ENCODE peak calls at places on chromosomes 4 and X, in ten cellular contexts. B is breast epithelium, N is suprapubic skin, P is sigmoid colon, K is Panc1, Z is HCT116, H is GM23338, A is SK-N-SH, R is stomach, L is transverse colon. S is an unnamed sample.

GRCh38 chr4:183797445-183798248 is 107.5 kb upstream of the STOX2 start:
- DNase-seq in N (no peak), P (no peak), H (peak), A (peak), Z (no peak), L (peak), K (no peak), B (no peak), R (peak), S (no peak)

GRCh38 chr4:84499065-84499982 is at the start of gene NKX6-1:
- DNase-seq in B (peak), L (peak), N (no peak), R (peak), H (peak), P (no peak), A (peak), Z (peak), K (peak), S (no peak)

GRCh38 chr4:70903282-70903603 is 1.1 kb downstream of the MOB1B start:
- DNase-seq in H (no peak), B (no peak), L (no peak), P (no peak), A (peak), K (no peak), R (no peak), N (no peak), Z (no peak), S (no peak)

GRCh38 chr4:48898733-48899431 is 7.7 kb downstream of the OCIAD2 start:
- DNase-seq in N (no peak), K (no peak), B (no peak), Z (no peak), P (no peak), L (no peak), H (no peak), R (no peak), A (no peak), S (no peak)

GRCh38 chr4:10442976-10443375 is 14.2 kb downstream of the ZNF518B start:
- DNase-seq in Z (no peak), K (no peak), P (no peak), L (no peak), N (no peak), H (no peak), R (no peak), B (no peak), A (no peak), S (no peak)

GRCh38 chrX:41561045-41561444 is 113.9 kb downstream of the NYX start:
- DNase-seq in N (no peak), P (no peak), A (no peak), L (no peak), K (peak), R (no peak), Z (no peak), B (no peak), H (no peak), S (peak)

GRCh38 chr4:130110760-130111159 is 1014.8 kb downstream of the C4orf33 start:
- DNase-seq in L (no peak), N (no peak), B (no peak), K (no peak), P (no peak), Z (no peak), A (no peak), H (peak), R (no peak), S (no peak)

GRCh38 chr4:27366424-27366823 is 505.8 kb downstream of the STIM2 start:
- DNase-seq in L (no peak), P (no peak), B (no peak), K (no peak), N (no peak), A (no peak), R (no peak), H (no peak), Z (no peak), S (no peak)

GRCh38 chr4:133621628-133622027 is 472.5 kb downstream of the PCDH10 start:
- DNase-seq in L (no peak), A (no peak), P (no peak), Z (no peak), B (no peak), N (no peak), R (no peak), K (no peak), H (no peak), S (no peak)

GRCh38 chrX:40855411-40855810 is 120.1 kb upstream of the MED14 start:
- DNase-seq in A (no peak), B (no peak), Z (no peak), N (no peak), R (no peak), K (no peak), L (no peak), P (no peak), H (no peak), S (no peak)

GRCh38 chr4:186067757-186068385 is 1.1 kb upstream of the TLR3 start:
- DNase-seq in P (peak), B (peak), K (peak), N (no peak), R (peak), A (peak), L (peak), Z (peak), H (peak), S (no peak)

GRCh38 chr4:158809611-158810486 is 41.0 kb downstream of the FNIP2 start:
- DNase-seq in B (no peak), K (peak), R (no peak), A (no peak), P (no peak), L (peak), Z (peak), H (no peak), N (no peak), S (no peak)

GRCh38 chr4:139554726-139555072 is 1.3 kb downstream of the SETD7 start:
- DNase-seq in R (no peak), N (no peak), B (no peak), Z (no peak), L (no peak), K (no peak), P (no peak), H (no peak), A (no peak), S (no peak)

GRCh38 chr4:115053313-115053712 is 60.1 kb downstream of the NDST4 start:
- DNase-seq in H (no peak), P (no peak), L (no peak), B (no peak), R (no peak), N (no peak), K (no peak), A (no peak), Z (no peak), S (no peak)

GRCh38 chr4:145954924-145955339 is 16.3 kb upstream of the ZNF827 start:
- DNase-seq in K (peak), A (no peak), Z (peak), B (no peak), P (no peak), L (no peak), N (no peak), R (no peak), H (no peak), S (no peak)

GRCh38 chrX:43962636-43963035 is 10.6 kb downstream of the NDP start:
- DNase-seq in A (no peak), P (no peak), N (no peak), L (no peak), Z (no peak), H (no peak), K (no peak), B (no peak), R (no peak), S (no peak)

GRCh38 chr4:61397174-61397573 is 197.0 kb downstream of the ADGRL3 start:
- DNase-seq in P (no peak), L (no peak), R (no peak), B (no peak), N (no peak), Z (no peak), H (no peak), K (no peak), A (no peak), S (no peak)
- TF ChIP-seq POLR2AphosphoS5 in P (no peak), L (no peak), R (no peak), B (no peak), N (no peak), Z (no peak), H (no peak), K (no peak), A (no peak), S (no peak)

GRCh38 chrX:2735270-2735669 is 16.6 kb upstream of the XG start:
- DNase-seq in L (no peak), N (no peak), R (no peak), Z (no peak), B (no peak), A (no peak), P (no peak), H (no peak), K (no peak), S (no peak)
- TF ChIP-seq POLR2AphosphoS5 in L (no peak), N (no peak), R (no peak), Z (no peak), B (no peak), A (no peak), P (no peak), H (no peak), K (no peak), S (no peak)

GRCh38 chr4:56511098-56511497 is 5.5 kb downstream of the ARL9 start:
- DNase-seq in K (no peak), A (no peak), N (no peak), L (peak), R (no peak), P (peak), B (no peak), H (no peak), Z (no peak), S (no peak)

GRCh38 chr4:56505269-56506109 is at the start of gene ARL9:
- DNase-seq in N (peak), H (peak), A (peak), Z (no peak), R (peak), L (peak), P (peak), K (no peak), B (no peak), S (peak)

GRCh38 chr4:56512166-56512565 is 6.6 kb downstream of the ARL9 start:
- DNase-seq in A (no peak), B (no peak), Z (no peak), P (no peak), H (no peak), K (no peak), R (no peak), L (no peak), N (no peak), S (no peak)

DNA sequence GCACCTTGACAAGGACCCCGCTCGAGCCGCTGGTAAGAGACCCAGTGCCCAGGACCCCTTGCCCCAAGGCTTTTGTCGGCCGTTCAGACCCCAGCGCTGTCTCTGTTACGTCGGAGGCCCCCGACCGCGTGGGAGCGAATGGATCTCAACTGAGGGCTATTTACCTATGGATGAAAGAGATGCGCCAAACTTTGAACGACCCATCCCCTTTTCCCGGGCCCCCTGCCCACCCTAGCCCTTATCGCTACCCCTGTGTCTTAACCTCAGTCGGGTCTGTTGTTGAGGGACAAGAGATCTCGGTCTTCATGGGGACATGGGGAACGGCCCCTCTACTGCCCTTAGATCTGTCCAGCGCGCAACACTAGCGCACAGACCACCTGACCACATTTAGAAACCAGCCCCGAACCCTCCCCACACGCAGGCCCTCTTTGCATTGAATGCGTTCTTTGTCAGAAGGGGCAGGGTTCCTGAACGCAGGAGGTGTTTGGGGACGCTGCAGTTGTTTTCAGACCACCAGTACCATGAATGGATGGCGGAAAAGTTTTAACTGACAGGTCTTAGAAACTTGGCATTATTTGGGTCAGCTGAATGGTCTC is 617 bp downstream of the ARL9 start:
- DNase-seq in P (no peak), K (no peak), L (no peak), R (no peak), N (no peak), H (peak), A (peak), Z (no peak), B (no peak), S (no peak)
- TF ChIP-seq POLR2AphosphoS5 in P (no peak), K (no peak), L (no peak), R (no peak), N (no peak), H (no peak), A (no peak), Z (peak), B (no peak), S (no peak)

DNA sequence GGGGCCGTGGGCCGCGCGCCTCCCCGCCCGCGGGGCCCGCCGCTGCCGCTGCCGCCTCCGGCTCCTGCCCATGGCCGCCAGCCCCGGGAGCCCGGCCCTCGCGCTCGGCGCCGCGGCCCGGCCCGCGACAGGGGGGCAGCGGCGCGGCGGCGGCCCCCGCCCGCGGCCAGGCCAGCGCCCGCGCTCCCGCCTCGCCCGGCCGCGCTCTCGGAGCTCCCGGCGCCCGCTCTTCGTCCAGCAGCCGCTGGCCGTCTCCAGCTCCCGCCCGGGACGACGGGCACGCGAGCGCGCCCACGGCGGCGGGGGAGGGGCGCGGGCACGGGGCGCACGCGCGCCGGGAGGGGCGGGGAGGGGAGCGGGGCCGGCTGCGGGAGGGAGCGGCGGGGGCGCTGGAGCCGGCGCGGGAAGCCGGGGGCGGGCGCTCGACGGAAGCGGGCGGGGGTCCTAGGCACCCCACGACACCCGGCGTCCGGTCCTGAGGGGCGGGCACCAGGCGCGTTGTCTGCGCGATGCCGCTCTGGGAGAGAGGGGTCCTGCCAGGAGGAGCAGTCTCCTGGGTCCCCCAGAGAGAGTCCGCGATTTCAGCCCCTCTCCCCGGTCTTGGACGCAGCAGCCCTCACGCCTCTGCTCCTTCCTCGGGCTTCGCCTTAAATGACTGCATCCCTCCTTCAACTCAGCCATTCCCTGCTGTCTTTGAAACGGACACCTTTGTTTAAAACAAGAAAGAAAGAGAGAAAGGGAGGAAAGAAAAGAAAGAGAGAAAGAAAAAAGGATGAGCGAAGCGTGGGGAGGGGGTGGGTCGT is 489 bp upstream of the PDZD4 start:
- DNase-seq in L (no peak), H (no peak), B (no peak), K (no peak), P (no peak), Z (no peak), A (peak), N (no peak), R (no peak), S (no peak)
- TF ChIP-seq POLR2AphosphoS5 in L (no peak), H (no peak), B (no peak), K (no peak), P (no peak), Z (no peak), A (no peak), N (no peak), R (no peak), S (no peak)

GRCh38 chr4:92455956-92456355 is 152.2 kb downstream of the GRID2 start:
- DNase-seq in H (no peak), R (no peak), Z (no peak), A (no peak), N (no peak), L (no peak), B (no peak), K (no peak), P (no peak), S (no peak)

GRCh38 chr4:92450694-92451093 is 146.9 kb downstream of the GRID2 start:
- DNase-seq in A (no peak), R (no peak), Z (no peak), L (no peak), P (no peak), H (no peak), N (no peak), K (no peak), B (no peak), S (no peak)

GRCh38 chr4:92451792-92452191 is 148.0 kb downstream of the GRID2 start:
- DNase-seq in H (no peak), R (no peak), N (no peak), Z (no peak), P (no peak), B (no peak), L (no peak), K (no peak), A (no peak), S (no peak)

GRCh38 chr4:92455329-92455839 is 151.6 kb downstream of the GRID2 start:
- DNase-seq in B (no peak), H (peak), Z (no peak), A (no peak), P (no peak), R (no peak), K (no peak), N (no peak), L (no peak), S (no peak)
- TF ChIP-seq POLR2AphosphoS5 in B (no peak), H (no peak), Z (no peak), A (no peak), P (no peak), R (no peak), K (no peak), N (no peak), L (no peak), S (no peak)

GRCh38 chrX:9626379-9626778 is 139.3 kb downstream of the GPR143 start:
- DNase-seq in K (no peak), B (no peak), R (no peak), P (no peak), Z (no peak), N (no peak), L (no peak), H (no peak), A (no peak), S (no peak)

GRCh38 chrX:9627827-9628406 is 137.7 kb downstream of the GPR143 start:
- DNase-seq in K (no peak), A (no peak), L (no peak), H (no peak), P (no peak), N (no peak), Z (no peak), R (no peak), B (no peak), S (no peak)

GRCh38 chrX:9619581-9619980 is 146.1 kb downstream of the GPR143 start:
- DNase-seq in L (no peak), N (no peak), H (peak), A (no peak), R (no peak), B (no peak), P (no peak), K (no peak), Z (no peak), S (no peak)

GRCh38 chrX:9622128-9622527 is 143.5 kb downstream of the GPR143 start:
- DNase-seq in B (no peak), Z (no peak), R (no peak), H (no peak), L (no peak), K (no peak), P (no peak), A (no peak), N (no peak), S (no peak)
- TF ChIP-seq POLR2AphosphoS5 in B (no peak), Z (no peak), R (no peak), H (no peak), L (no peak), K (no peak), P (no peak), A (no peak), N (no peak), S (no peak)

GRCh38 chr4:77619408-77619807 is 13.8 kb downstream of the CXCL13 start:
- DNase-seq in Z (no peak), N (no peak), H (no peak), B (no peak), A (no peak), R (peak), L (no peak), K (no peak), P (no peak), S (no peak)

GRCh38 chr4:77615153-77615552 is 9.5 kb downstream of the CXCL13 start:
- DNase-seq in Z (no peak), P (no peak), A (no peak), N (no peak), K (no peak), R (no peak), L (no peak), H (no peak), B (no peak), S (no peak)

GRCh38 chr4:77617203-77617602 is 11.6 kb downstream of the CXCL13 start:
- DNase-seq in A (no peak), K (no peak), Z (no peak), R (no peak), N (no peak), P (no peak), H (no peak), B (no peak), L (no peak), S (no peak)

GRCh38 chr4:77621254-77621653 is 15.6 kb downstream of the CXCL13 start:
- DNase-seq in B (no peak), L (no peak), K (no peak), N (no peak), R (no peak), Z (no peak), P (no peak), H (no peak), A (no peak), S (no peak)

GRCh38 chr4:77618383-77619241 is 13.0 kb downstream of the CXCL13 start:
- DNase-seq in R (peak), H (peak), N (peak), L (peak), Z (peak), B (peak), K (peak), A (peak), P (peak), S (peak)
- TF ChIP-seq POLR2AphosphoS5 in R (peak), H (no peak), N (no peak), L (no peak), Z (no peak), B (no peak), K (no peak), A (no peak), P (no peak), S (no peak)

GRCh38 chrX:39839371-39839770 is 258.4 kb downstream of the BCOR start:
- DNase-seq in B (no peak), P (no peak), N (no peak), R (no peak), L (no peak), A (no peak), Z (no peak), K (no peak), H (no peak), S (no peak)

GRCh38 chrX:39840141-39841126 is 257.3 kb downstream of the BCOR start:
- DNase-seq in H (no peak), R (no peak), K (no peak), L (no peak), A (no peak), P (no peak), N (no peak), B (peak), Z (no peak), S (no peak)

GRCh38 chrX:39845289-39845688 is 252.5 kb downstream of the BCOR start:
- DNase-seq in Z (no peak), R (no peak), K (no peak), H (no peak), B (no peak), P (no peak), N (no peak), A (no peak), L (no peak), S (no peak)

GRCh38 chrX:39843318-39843717 is 254.4 kb downstream of the BCOR start:
- DNase-seq in L (no peak), A (no peak), R (no peak), Z (no peak), K (no peak), N (no peak), H (no peak), P (no peak), B (no peak), S (no peak)

GRCh38 chrX:39841604-39842003 is 256.2 kb downstream of the BCOR start:
- DNase-seq in Z (no peak), P (no peak), H (peak), L (no peak), A (peak), N (no peak), B (no peak), R (no peak), K (no peak), S (no peak)
- TF ChIP-seq POLR2AphosphoS5 in Z (no peak), P (no peak), H (no peak), L (no peak), A (no peak), N (no peak), B (no peak), R (no peak), K (no peak), S (no peak)

DNA sequence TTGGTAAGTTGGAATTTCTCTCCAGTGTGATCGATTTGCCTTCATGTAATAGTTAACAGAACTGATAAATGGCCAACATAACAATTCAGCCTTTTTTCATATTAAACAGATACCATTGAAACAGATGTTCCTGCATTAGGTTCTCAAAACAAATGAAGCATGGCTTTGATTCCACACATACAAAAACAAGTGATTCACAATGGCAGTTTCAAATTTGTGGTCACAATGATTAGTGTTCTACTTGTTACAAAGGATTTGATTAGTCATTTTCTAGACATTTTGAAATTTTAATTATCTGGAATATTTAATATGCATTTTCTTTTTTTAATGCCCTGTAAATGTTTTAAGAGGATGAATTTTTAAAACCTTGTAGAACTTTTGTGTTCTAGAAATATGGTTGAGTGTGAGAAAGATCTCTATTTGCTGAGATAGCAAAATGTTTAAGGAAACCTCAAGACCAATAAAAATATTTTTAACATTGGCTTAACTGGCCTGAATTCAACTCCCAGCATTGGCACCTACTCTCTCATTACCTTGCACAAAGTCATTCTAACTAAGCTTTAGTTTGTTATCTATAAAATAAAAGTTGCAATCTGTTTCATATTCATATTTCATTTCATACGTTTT is 18.9 kb upstream of the GLRA3 start:
- DNase-seq in R (no peak), L (no peak), A (no peak), K (no peak), N (no peak), P (no peak), B (no peak), H (no peak), Z (no peak), S (no peak)
- TF ChIP-seq POLR2AphosphoS5 in R (no peak), L (no peak), A (no peak), K (no peak), N (no peak), P (no peak), B (no peak), H (no peak), Z (no peak), S (no peak)

GRCh38 chr4:107857741-107858140 is 33.0 kb downstream of the SGMS2 start:
- DNase-seq in P (no peak), K (no peak), L (no peak), B (no peak), N (no peak), H (no peak), A (no peak), R (no peak), Z (no peak), S (no peak)
- TF ChIP-seq POLR2AphosphoS5 in P (no peak), K (no peak), L (no peak), B (no peak), N (no peak), H (no peak), A (no peak), R (no peak), Z (no peak), S (no peak)

S was measured in GM12891.